ENCODE peak calls at places on chromosomes 2 and 18, in ten cellular contexts. One of them, this sample, is unnamed.

GRCh38 chr2:241773511-241774418 is 2.9 kb upstream of the GAL3ST2 start:
- DNase-seq in RWPE1: no peak
- DNase-seq in HL-60: no peak
- DNase-seq in pancreas: no peak
- DNase-seq in sigmoid colon: peak
- DNase-seq in kidney: no peak
- DNase-seq in H9: no peak
- DNase-seq in A549: no peak
- DNase-seq in right lobe of liver: peak
- DNase-seq in H1: no peak
- DNase-seq in this sample: peak

GRCh38 chr2:7707723-7708122 is 790.5 kb downstream of the RNF144A start:
- DNase-seq in RWPE1: peak
- DNase-seq in HL-60: no peak
- DNase-seq in pancreas: no peak
- DNase-seq in sigmoid colon: no peak
- DNase-seq in kidney: no peak
- DNase-seq in H9: no peak
- DNase-seq in A549: peak
- DNase-seq in right lobe of liver: no peak
- DNase-seq in H1: no peak
- DNase-seq in this sample: no peak

GRCh38 chr2:146927080-146927714 is 917.6 kb upstream of the ACVR2A start:
- DNase-seq in RWPE1: peak
- DNase-seq in HL-60: no peak
- DNase-seq in pancreas: no peak
- DNase-seq in sigmoid colon: peak
- DNase-seq in kidney: peak
- DNase-seq in H9: peak
- DNase-seq in A549: no peak
- DNase-seq in right lobe of liver: no peak
- DNase-seq in H1: peak
- DNase-seq in this sample: peak

GRCh38 chr2:195486987-195487644 is 169.9 kb upstream of the SLC39A10 start:
- DNase-seq in RWPE1: peak
- DNase-seq in HL-60: peak
- DNase-seq in pancreas: no peak
- DNase-seq in sigmoid colon: no peak
- DNase-seq in kidney: no peak
- DNase-seq in H9: no peak
- DNase-seq in A549: peak
- DNase-seq in right lobe of liver: no peak
- DNase-seq in H1: no peak
- DNase-seq in this sample: no peak

GRCh38 chr2:10097352-10098148 is 17.3 kb upstream of the CYS1 start:
- DNase-seq in RWPE1: peak
- DNase-seq in HL-60: no peak
- DNase-seq in pancreas: peak
- DNase-seq in sigmoid colon: peak
- DNase-seq in kidney: peak
- DNase-seq in H9: peak
- DNase-seq in A549: peak
- DNase-seq in right lobe of liver: peak
- DNase-seq in H1: no peak
- DNase-seq in this sample: peak

GRCh38 chr2:241218131-241219029 is 29.9 kb downstream of the ANO7 start:
- DNase-seq in RWPE1: no peak
- DNase-seq in HL-60: no peak
- DNase-seq in pancreas: peak
- DNase-seq in sigmoid colon: no peak
- DNase-seq in kidney: no peak
- DNase-seq in H9: peak
- DNase-seq in A549: peak
- DNase-seq in right lobe of liver: no peak
- DNase-seq in H1: no peak
- DNase-seq in this sample: peak

GRCh38 chr2:239825705-239825979 is 199.5 kb downstream of the NDUFA10 start:
- DNase-seq in RWPE1: no peak
- DNase-seq in HL-60: no peak
- DNase-seq in pancreas: no peak
- DNase-seq in sigmoid colon: peak
- DNase-seq in kidney: peak
- DNase-seq in H9: peak
- DNase-seq in A549: no peak
- DNase-seq in right lobe of liver: peak
- DNase-seq in H1: no peak
- DNase-seq in this sample: no peak

GRCh38 chr2:159518321-159519005 is 97.9 kb downstream of the BAZ2B start:
- DNase-seq in RWPE1: peak
- DNase-seq in HL-60: no peak
- DNase-seq in pancreas: no peak
- DNase-seq in sigmoid colon: no peak
- DNase-seq in kidney: no peak
- DNase-seq in H9: no peak
- DNase-seq in A549: no peak
- DNase-seq in right lobe of liver: no peak
- DNase-seq in H1: no peak
- DNase-seq in this sample: no peak

GRCh38 chr2:70381821-70382220 is 80.0 kb upstream of the FAM136A start:
- DNase-seq in RWPE1: peak
- DNase-seq in HL-60: no peak
- DNase-seq in pancreas: no peak
- DNase-seq in sigmoid colon: no peak
- DNase-seq in kidney: no peak
- DNase-seq in H9: no peak
- DNase-seq in A549: no peak
- DNase-seq in right lobe of liver: no peak
- DNase-seq in H1: no peak
- DNase-seq in this sample: no peak

GRCh38 chr2:71788601-71789240 is 335.4 kb downstream of the DYSF start:
- DNase-seq in RWPE1: no peak
- DNase-seq in HL-60: no peak
- DNase-seq in pancreas: no peak
- DNase-seq in sigmoid colon: peak
- DNase-seq in kidney: no peak
- DNase-seq in H9: no peak
- DNase-seq in A549: no peak
- DNase-seq in right lobe of liver: no peak
- DNase-seq in H1: no peak
- DNase-seq in this sample: peak

GRCh38 chr18:11714244-11714918 is 25.3 kb downstream of the GNAL start:
- DNase-seq in RWPE1: no peak
- DNase-seq in HL-60: no peak
- DNase-seq in pancreas: no peak
- DNase-seq in sigmoid colon: no peak
- DNase-seq in kidney: no peak
- DNase-seq in H9: no peak
- DNase-seq in A549: no peak
- DNase-seq in right lobe of liver: no peak
- DNase-seq in H1: no peak
- DNase-seq in this sample: no peak

DNA sequence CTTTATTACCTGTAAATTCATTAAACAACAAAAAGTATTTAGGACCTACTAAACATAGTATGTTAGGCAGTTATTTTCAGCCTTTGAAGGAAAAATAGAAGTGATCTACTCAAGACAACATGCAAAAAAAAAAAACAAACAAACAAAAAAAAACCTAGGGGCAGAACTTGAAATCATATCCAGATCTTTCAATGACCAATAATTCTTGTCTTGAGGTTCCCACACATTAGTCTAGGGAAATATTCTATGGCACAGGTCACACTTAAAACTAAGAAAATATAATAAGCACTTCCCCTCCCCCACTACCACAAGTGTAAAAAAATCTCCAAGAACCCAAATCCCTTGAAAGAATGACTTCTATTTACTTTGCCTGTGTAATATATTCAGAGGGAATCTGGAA is 3.6 kb downstream of the PELI1 start:
- DNase-seq in RWPE1: no peak
- DNase-seq in HL-60: no peak
- DNase-seq in pancreas: no peak
- DNase-seq in sigmoid colon: no peak
- DNase-seq in kidney: no peak
- DNase-seq in H9: no peak
- DNase-seq in A549: no peak
- DNase-seq in right lobe of liver: no peak
- DNase-seq in H1: no peak
- DNase-seq in this sample: no peak
- H3K27ac ChIP-seq in RWPE1: no peak
- H3K27ac ChIP-seq in HL-60: no peak
- H3K27ac ChIP-seq in pancreas: no peak
- H3K27ac ChIP-seq in sigmoid colon: peak
- H3K27ac ChIP-seq in kidney: no peak
- H3K27ac ChIP-seq in H9: no peak
- H3K27ac ChIP-seq in A549: no peak
- H3K27ac ChIP-seq in right lobe of liver: no peak
- H3K27ac ChIP-seq in H1: no peak
- H3K27ac ChIP-seq in this sample: no peak

GRCh38 chr2:144161061-144161460 is 358.9 kb downstream of the ZEB2 start:
- DNase-seq in RWPE1: no peak
- DNase-seq in HL-60: no peak
- DNase-seq in pancreas: no peak
- DNase-seq in sigmoid colon: no peak
- DNase-seq in kidney: no peak
- DNase-seq in H9: no peak
- DNase-seq in A549: no peak
- DNase-seq in right lobe of liver: no peak
- DNase-seq in H1: no peak
- DNase-seq in this sample: no peak

GRCh38 chr2:144163592-144163991 is 356.3 kb downstream of the ZEB2 start:
- DNase-seq in RWPE1: no peak
- DNase-seq in HL-60: no peak
- DNase-seq in pancreas: no peak
- DNase-seq in sigmoid colon: no peak
- DNase-seq in kidney: no peak
- DNase-seq in H9: no peak
- DNase-seq in A549: no peak
- DNase-seq in right lobe of liver: no peak
- DNase-seq in H1: no peak
- DNase-seq in this sample: no peak

GRCh38 chr2:144165599-144166250 is 354.2 kb downstream of the ZEB2 start:
- DNase-seq in RWPE1: peak
- DNase-seq in HL-60: no peak
- DNase-seq in pancreas: no peak
- DNase-seq in sigmoid colon: no peak
- DNase-seq in kidney: no peak
- DNase-seq in H9: no peak
- DNase-seq in A549: no peak
- DNase-seq in right lobe of liver: no peak
- DNase-seq in H1: no peak
- DNase-seq in this sample: no peak

GRCh38 chr2:144159264-144159663 is 360.7 kb downstream of the ZEB2 start:
- DNase-seq in RWPE1: no peak
- DNase-seq in HL-60: no peak
- DNase-seq in pancreas: no peak
- DNase-seq in sigmoid colon: no peak
- DNase-seq in kidney: no peak
- DNase-seq in H9: no peak
- DNase-seq in A549: no peak
- DNase-seq in right lobe of liver: no peak
- DNase-seq in H1: no peak
- DNase-seq in this sample: no peak

DNA sequence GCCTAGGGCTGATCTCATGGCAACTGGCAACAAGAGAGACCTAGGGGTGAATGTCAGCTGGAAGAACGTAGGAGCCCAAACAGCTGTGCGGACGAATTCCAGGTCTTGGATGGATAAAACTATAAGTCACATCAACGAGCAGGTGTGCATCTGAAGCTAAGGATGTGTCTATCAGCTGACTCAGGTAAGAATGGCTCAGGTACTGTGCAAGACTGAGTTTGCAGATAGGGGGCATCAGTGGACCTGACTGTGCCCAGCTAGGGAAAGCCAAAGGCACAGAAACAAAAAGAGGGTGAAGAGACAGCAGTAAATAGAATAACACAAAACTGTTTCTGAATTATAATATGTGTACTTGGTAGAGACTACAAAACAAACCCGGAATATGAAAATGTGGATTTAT is 357.3 kb downstream of the ZEB2 start:
- DNase-seq in RWPE1: peak
- DNase-seq in HL-60: no peak
- DNase-seq in pancreas: no peak
- DNase-seq in sigmoid colon: no peak
- DNase-seq in kidney: no peak
- DNase-seq in H9: peak
- DNase-seq in A549: no peak
- DNase-seq in right lobe of liver: no peak
- DNase-seq in H1: no peak
- DNase-seq in this sample: peak
- TF ChIP-seq CTCF in RWPE1: no peak
- TF ChIP-seq CTCF in HL-60: no peak
- TF ChIP-seq CTCF in pancreas: peak
- TF ChIP-seq CTCF in sigmoid colon: no peak
- TF ChIP-seq CTCF in kidney: peak
- TF ChIP-seq CTCF in H9: peak
- TF ChIP-seq CTCF in A549: peak
- TF ChIP-seq CTCF in right lobe of liver: peak
- TF ChIP-seq CTCF in H1: peak
- TF ChIP-seq CTCF in this sample: peak

GRCh38 chr2:151947524-151948165 is 119.4 kb upstream of the ARL5A start:
- DNase-seq in RWPE1: no peak
- DNase-seq in HL-60: no peak
- DNase-seq in pancreas: no peak
- DNase-seq in sigmoid colon: no peak
- DNase-seq in kidney: no peak
- DNase-seq in H9: no peak
- DNase-seq in A549: no peak
- DNase-seq in right lobe of liver: no peak
- DNase-seq in H1: no peak
- DNase-seq in this sample: no peak
- H3K27ac ChIP-seq in RWPE1: peak
- H3K27ac ChIP-seq in HL-60: no peak
- H3K27ac ChIP-seq in pancreas: no peak
- H3K27ac ChIP-seq in sigmoid colon: peak
- H3K27ac ChIP-seq in kidney: peak
- H3K27ac ChIP-seq in H9: no peak
- H3K27ac ChIP-seq in A549: no peak
- H3K27ac ChIP-seq in right lobe of liver: no peak
- H3K27ac ChIP-seq in H1: no peak
- H3K27ac ChIP-seq in this sample: no peak

DNA sequence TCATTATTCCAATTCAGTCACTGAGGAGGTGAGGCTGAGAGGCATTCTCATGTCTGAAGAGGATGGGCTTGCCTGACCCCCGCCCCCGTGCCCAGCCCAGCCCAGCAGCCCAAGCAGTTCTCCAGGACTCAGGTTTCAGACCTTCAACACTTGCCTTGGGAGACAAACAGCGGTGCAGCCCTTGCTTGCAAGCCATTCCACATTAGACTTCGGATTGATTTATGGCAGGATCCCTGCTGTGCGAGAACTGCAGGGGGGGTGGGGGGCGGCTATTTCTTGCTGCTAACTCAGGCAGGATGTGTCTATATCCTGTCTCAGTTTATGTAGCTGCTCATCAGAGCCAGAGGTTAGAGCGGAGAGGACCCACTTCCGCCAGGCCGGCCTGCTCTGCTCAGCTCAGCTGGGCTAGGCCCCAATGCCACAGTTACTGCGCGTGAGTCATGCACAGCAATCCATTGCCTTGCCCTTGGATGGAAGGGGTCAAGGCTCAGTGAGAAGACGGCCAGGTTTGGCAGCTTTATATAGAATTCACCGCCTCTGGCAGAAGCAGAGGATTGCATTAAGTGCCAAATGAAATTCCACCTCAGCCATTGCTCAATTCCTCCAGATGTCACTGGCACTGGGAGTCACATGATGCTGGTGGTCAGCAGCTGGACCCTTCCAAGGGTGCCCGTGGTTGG is 1.8 kb downstream of the GYPC start:
- DNase-seq in RWPE1: peak
- DNase-seq in HL-60: peak
- DNase-seq in pancreas: no peak
- DNase-seq in sigmoid colon: peak
- DNase-seq in kidney: peak
- DNase-seq in H9: peak
- DNase-seq in A549: no peak
- DNase-seq in right lobe of liver: peak
- DNase-seq in H1: peak
- DNase-seq in this sample: peak
- TF ChIP-seq CTCF in RWPE1: no peak
- TF ChIP-seq CTCF in HL-60: no peak
- TF ChIP-seq CTCF in pancreas: no peak
- TF ChIP-seq CTCF in sigmoid colon: no peak
- TF ChIP-seq CTCF in kidney: no peak
- TF ChIP-seq CTCF in H9: peak
- TF ChIP-seq CTCF in A549: no peak
- TF ChIP-seq CTCF in right lobe of liver: peak
- TF ChIP-seq CTCF in H1: no peak
- TF ChIP-seq CTCF in this sample: no peak